ENCODE peak calls at places on chromosomes 16 and 17, in eight cellular contexts. V is H7; G is stimulated activated CD8-positive, alpha-beta memory T cell treated with anti-CD3 and anti-CD28 coated beads, Interleukin-2, amount 100 ng/mL, for 1 hour; O is NCI-H69; Q is activated gamma-delta T cell treated with Interleukin-2 at 50 U/mL for 16 hours; R is left ventricle myocardium inferior; H is HuH-7; M is 8988T. J is an unnamed sample.

GRCh38 chr17:81250286-81251090 is 11.4 kb downstream of the NDUFAF8 start:
- DNase-seq in V (no peak), G (no peak), O (peak), Q (no peak), R (no peak), H (no peak), M (no peak), J (no peak)

GRCh38 chr16:53549970-53550406 is 47.0 kb upstream of the AKTIP start:
- DNase-seq in V (peak), G (peak), O (peak), Q (peak), R (peak), H (peak), M (peak), J (peak)

GRCh38 chr17:18962494-18962815 is 10.5 kb downstream of the SLC5A10 start:
- DNase-seq in V (peak), G (no peak), O (no peak), Q (no peak), R (no peak), H (no peak), M (peak), J (no peak)

GRCh38 chr17:83107656-83108048 is 28.2 kb downstream of the METRNL start:
- DNase-seq in V (no peak), G (no peak), O (peak), Q (no peak), R (no peak), H (no peak), M (no peak), J (no peak)

GRCh38 chr17:7477392-7478275 is 1.8 kb downstream of the ZBTB4 start:
- DNase-seq in V (peak), G (peak), O (no peak), Q (no peak), R (no peak), H (no peak), M (no peak), J (peak)

GRCh38 chr17:82647593-82648164 is 565 bp downstream of the WDR45B start:
- DNase-seq in V (peak), G (peak), O (peak), Q (peak), R (no peak), H (peak), M (peak), J (peak)

GRCh38 chr17:83056583-83057396 is 22.6 kb upstream of the METRNL start:
- DNase-seq in V (peak), G (no peak), O (no peak), Q (no peak), R (no peak), H (no peak), M (no peak), J (no peak)

GRCh38 chr16:69107311-69107962 is 2.0 kb downstream of the HAS3 start:
- DNase-seq in V (peak), G (no peak), O (peak), Q (no peak), R (peak), H (no peak), M (no peak), J (no peak)

GRCh38 chr17:8799001-8799850 is at the start of gene MFSD6L:
- DNase-seq in V (peak), G (no peak), O (peak), Q (no peak), R (no peak), H (no peak), M (no peak), J (no peak)

GRCh38 chr17:79779661-79780365 is 1.9 kb downstream of the CBX2 start:
- DNase-seq in V (peak), G (no peak), O (no peak), Q (no peak), R (no peak), H (no peak), M (no peak), J (no peak)

GRCh38 chr16:56643080-56643778 is 4.8 kb downstream of the MT1A start:
- DNase-seq in V (peak), G (peak), O (peak), Q (peak), R (peak), H (peak), M (peak), J (peak)

GRCh38 chr16:12574721-12575120 is 229.0 kb downstream of the CPPED1 start:
- DNase-seq in V (no peak), G (no peak), O (no peak), Q (no peak), R (no peak), H (no peak), M (no peak), J (no peak)

GRCh38 chr16:19524356-19524865 is 669 bp downstream of the CCP110 start:
- DNase-seq in V (peak), G (no peak), O (peak), Q (no peak), R (no peak), H (no peak), M (no peak), J (no peak)

GRCh38 chr16:31484491-31485171 is 1.7 kb downstream of the SLC5A2 start:
- DNase-seq in V (peak), G (no peak), O (no peak), Q (no peak), R (no peak), H (no peak), M (no peak), J (no peak)

GRCh38 chr17:78753316-78754250 is 28.5 kb downstream of the CYTH1 start:
- DNase-seq in V (no peak), G (no peak), O (no peak), Q (no peak), R (no peak), H (no peak), M (no peak), J (no peak)

GRCh38 chr16:71421911-71422310 is 19.9 kb downstream of the TLE7 start:
- DNase-seq in V (peak), G (no peak), O (peak), Q (no peak), R (no peak), H (peak), M (peak), J (no peak)

GRCh38 chr17:28896884-28897768 is at the start of gene FLOT2:
- DNase-seq in V (peak), G (peak), O (peak), Q (peak), R (peak), H (peak), M (peak), J (peak)

GRCh38 chr16:79317026-79317425 is 283.5 kb downstream of the MAF start:
- DNase-seq in V (no peak), G (no peak), O (no peak), Q (no peak), R (no peak), H (no peak), M (no peak), J (no peak)

GRCh38 chr17:66943484-66943883 is 21.0 kb upstream of the CACNG4 start:
- DNase-seq in V (no peak), G (no peak), O (no peak), Q (no peak), R (no peak), H (no peak), M (no peak), J (no peak)

GRCh38 chr16:28573738-28574718 is 20.3 kb downstream of the SGF29 start:
- DNase-seq in V (no peak), G (no peak), O (no peak), Q (no peak), R (no peak), H (no peak), M (no peak), J (no peak)

GRCh38 chr17:45123930-45124796 is 8.2 kb downstream of the PLCD3 start:
- DNase-seq in V (peak), G (no peak), O (peak), Q (peak), R (no peak), H (no peak), M (peak), J (peak)

J was measured in adrenal gland.